ENCODE peak calls at places on chromosomes 5 and 9, in nine cellular contexts. R is H1; X is psoas muscle; Z is thyroid gland; H is activated CD4-positive, alpha-beta T cell treated with anti-CD3 and anti-CD28 coated beads for 48 hours; W is CD8-positive, alpha-beta T cell; F is Calu3; Q is heart right ventricle; E is stimulated activated CD8-positive, alpha-beta memory T cell treated with anti-CD3 and anti-CD28 coated beads, Interleukin-4, amount 100 ng/mL, for 24 hours. I is an unnamed sample.

GRCh38 chr5:177478711-177479646 is 5.5 kb upstream of the DBN1 start:
- DNase-seq in R (no peak), X (peak; percentile 86), Z (peak; percentile 85), H (peak; percentile 59), W (peak; percentile 32), F (no peak), Q (peak; percentile 88), E (no peak), I (no peak)

GRCh38 chr9:91424403-91425176 is 958 bp upstream of the NFIL3 start:
- DNase-seq in R (peak; percentile 67), X (peak; percentile 88), Z (peak; percentile 80), H (peak; percentile 85), W (peak; percentile 61), F (peak; percentile 53), Q (peak; percentile 82), E (peak; percentile 60), I (no peak)

GRCh38 chr5:135065306-135066265 is 31.6 kb upstream of the PITX1 start:
- DNase-seq in R (no peak), X (no peak), Z (no peak), H (no peak), W (no peak), F (no peak), Q (no peak), E (no peak), I (no peak)

GRCh38 chr5:122078116-122078865 is at the start of gene LOX:
- DNase-seq in R (peak; percentile 67), X (peak; percentile 78), Z (peak; percentile 76), H (peak; percentile 13), W (no peak), F (peak; percentile 64), Q (peak; percentile 65), E (no peak), I (no peak)

GRCh38 chr5:148393390-148393741 is 9.6 kb downstream of the FBXO38 start:
- DNase-seq in R (no peak), X (no peak), Z (no peak), H (no peak), W (no peak), F (no peak), Q (no peak), E (no peak), I (no peak)

GRCh38 chr5:143582176-143582575 is 178.7 kb upstream of the NR3C1 start:
- DNase-seq in R (no peak), X (no peak), Z (no peak), H (no peak), W (no peak), F (no peak), Q (no peak), E (no peak), I (no peak)

GRCh38 chr5:170267431-170268152 is 30.0 kb downstream of the LCP2 start:
- DNase-seq in R (peak; percentile 83), X (peak; percentile 68), Z (peak; percentile 69), H (peak; percentile 87), W (peak; percentile 81), F (peak; percentile 82), Q (peak; percentile 72), E (peak; percentile 65), I (peak; percentile 75)

GRCh38 chr5:142600611-142601360 is 85.1 kb downstream of the FGF1 start:
- DNase-seq in R (no peak), X (no peak), Z (peak; percentile 89), H (no peak), W (no peak), F (no peak), Q (peak; percentile 35), E (no peak), I (no peak)

GRCh38 chr9:73151653-73152382 is at the start of gene ANXA1:
- DNase-seq in R (no peak), X (no peak), Z (no peak), H (no peak), W (no peak), F (peak; percentile 48), Q (no peak), E (no peak), I (no peak)

GRCh38 chr5:87755378-87755777 is 342.6 kb upstream of the CCNH start:
- DNase-seq in R (no peak), X (no peak), Z (no peak), H (no peak), W (no peak), F (no peak), Q (no peak), E (no peak), I (no peak)

GRCh38 chr9:125990186-125990792 is 243.1 kb downstream of the PBX3 start:
- DNase-seq in R (no peak), X (no peak), Z (no peak), H (no peak), W (no peak), F (no peak), Q (no peak), E (no peak), I (no peak)

GRCh38 chr5:132263548-132264261 is 6.2 kb downstream of the PDLIM4 start:
- DNase-seq in R (peak; percentile 20), X (peak; percentile 80), Z (peak; percentile 34), H (peak; percentile 48), W (no peak), F (no peak), Q (no peak), E (peak; percentile 28), I (no peak)

GRCh38 chr5:167816354-167816753 is 475.1 kb upstream of the WWC1 start:
- DNase-seq in R (no peak), X (no peak), Z (no peak), H (no peak), W (no peak), F (no peak), Q (no peak), E (no peak), I (no peak)

GRCh38 chr5:120454094-120454798 is 9.9 kb upstream of the PRR16 start:
- DNase-seq in R (no peak), X (no peak), Z (no peak), H (no peak), W (no peak), F (no peak), Q (no peak), E (no peak), I (no peak)

GRCh38 chr5:131539251-131539650 is 95.8 kb downstream of the RAPGEF6 start:
- DNase-seq in R (no peak), X (no peak), Z (no peak), H (no peak), W (no peak), F (no peak), Q (no peak), E (no peak), I (no peak)

GRCh38 chr5:14114615-14115251 is 28.4 kb upstream of the TRIO start:
- DNase-seq in R (no peak), X (no peak), Z (no peak), H (no peak), W (no peak), F (no peak), Q (no peak), E (no peak), I (no peak)

GRCh38 chr5:169785731-169786130 is 148.7 kb downstream of the DOCK2 start:
- DNase-seq in R (no peak), X (no peak), Z (no peak), H (no peak), W (no peak), F (no peak), Q (no peak), E (no peak), I (no peak)

GRCh38 chr9:136100700-136101614 is 5.9 kb upstream of the NACC2 start:
- DNase-seq in R (peak; percentile 90), X (no peak), Z (no peak), H (peak; percentile 32), W (no peak), F (no peak), Q (no peak), E (no peak), I (no peak)

GRCh38 chr5:128974567-128974966 is 9.3 kb downstream of the SLC27A6 start:
- DNase-seq in R (no peak), X (no peak), Z (no peak), H (no peak), W (no peak), F (no peak), Q (no peak), E (no peak), I (no peak)

GRCh38 chr5:23627976-23628375 is 120.6 kb downstream of the PRDM9 start:
- DNase-seq in R (no peak), X (no peak), Z (no peak), H (no peak), W (no peak), F (no peak), Q (no peak), E (no peak), I (no peak)

GRCh38 chr5:118486647-118487046 is 501.7 kb downstream of the DTWD2 start:
- DNase-seq in R (no peak), X (no peak), Z (peak; percentile 47), H (no peak), W (no peak), F (no peak), Q (no peak), E (no peak), I (no peak)

GRCh38 chr5:68187268-68188055 is 28.1 kb upstream of the PIK3R1 start:
- DNase-seq in R (peak; percentile 81), X (peak; percentile 30), Z (peak; percentile 34), H (no peak), W (no peak), F (no peak), Q (peak; percentile 31), E (no peak), I (no peak)

GRCh38 chr9:136122425-136123383 is 4.0 kb upstream of the TMEM250 start:
- DNase-seq in R (peak; percentile 92), X (peak; percentile 83), Z (peak; percentile 71), H (peak; percentile 84), W (peak; percentile 78), F (peak; percentile 74), Q (peak; percentile 85), E (peak; percentile 68), I (peak; percentile 86)

GRCh38 chr9:21854594-21854993 is 52.2 kb downstream of the MTAP start:
- DNase-seq in R (no peak), X (no peak), Z (no peak), H (no peak), W (no peak), F (peak; percentile 79), Q (no peak), E (no peak), I (no peak)